ENCODE peak calls at places on chromosomes 16 and 17, in five cellular contexts. L is heart left ventricle, I is Peyer's patch, T is astrocyte, O is tibial artery. A is an unnamed sample.

GRCh38 chr17:67025216-67025792 is 19.1 kb upstream of the CACNG1 start:
- DNase-seq in L (no peak), I (peak), T (no peak), O (no peak), A (no peak)

GRCh38 chr16:4344659-4345438 is 6.3 kb downstream of the PAM16 start:
- DNase-seq in L (no peak), I (no peak), T (no peak), O (no peak), A (no peak)

GRCh38 chr17:56593741-56594527 is 435 bp downstream of the NOG start:
- DNase-seq in L (peak), I (peak), T (peak), O (peak), A (peak)

GRCh38 chr17:59754547-59754946 is 47.1 kb downstream of the VMP1 start:
- DNase-seq in L (no peak), I (no peak), T (peak), O (no peak), A (peak)

GRCh38 chr16:25065899-25066298 is 45.6 kb upstream of the LCMT1 start:
- DNase-seq in L (no peak), I (peak), T (no peak), O (no peak), A (no peak)

GRCh38 chr17:64171041-64171440 is 41.1 kb upstream of the ERN1 start:
- DNase-seq in L (no peak), I (no peak), T (peak), O (no peak), A (no peak)

GRCh38 chr16:679808-680624 is at the start of gene STUB1:
- DNase-seq in L (peak), I (peak), T (peak), O (peak), A (peak)

GRCh38 chr16:52603015-52603414 is 56.1 kb upstream of the TOX3 start:
- DNase-seq in L (no peak), I (peak), T (no peak), O (no peak), A (no peak)

GRCh38 chr16:10938321-10938720 is 3.9 kb downstream of the DEXI start:
- DNase-seq in L (peak), I (peak), T (no peak), O (no peak), A (no peak)

GRCh38 chr17:76000755-76001521 is at the start of gene CDK3:
- DNase-seq in L (no peak), I (no peak), T (no peak), O (no peak), A (no peak)
- TF ChIP-seq CTCF in L (no peak), I (no peak), T (no peak), O (no peak), A (no peak)

GRCh38 chr17:76594676-76595075 is 9.0 kb upstream of the ST6GALNAC2 start:
- DNase-seq in L (no peak), I (no peak), T (no peak), O (no peak), A (no peak)

GRCh38 chr17:76597156-76598003 is 11.7 kb upstream of the ST6GALNAC2 start:
- DNase-seq in L (no peak), I (no peak), T (no peak), O (no peak), A (no peak)

GRCh38 chr17:76598004-76598439 is 12.4 kb upstream of the ST6GALNAC2 start:
- DNase-seq in L (no peak), I (no peak), T (no peak), O (no peak), A (no peak)

GRCh38 chr17:76593338-76593737 is 7.7 kb upstream of the ST6GALNAC2 start:
- DNase-seq in L (no peak), I (no peak), T (no peak), O (no peak), A (no peak)

GRCh38 chr17:76593964-76594363 is 8.3 kb upstream of the ST6GALNAC2 start:
- DNase-seq in L (no peak), I (no peak), T (no peak), O (no peak), A (no peak)
- TF ChIP-seq CTCF in L (no peak), I (no peak), T (no peak), O (no peak), A (no peak)

GRCh38 chr16:84086357-84086756 is 30.4 kb downstream of the MBTPS1 start:
- DNase-seq in L (peak), I (no peak), T (no peak), O (no peak), A (no peak)

GRCh38 chr16:84087461-84088151 is 29.1 kb downstream of the MBTPS1 start:
- DNase-seq in L (no peak), I (no peak), T (peak), O (no peak), A (no peak)

GRCh38 chr16:84086996-84087395 is 29.7 kb downstream of the MBTPS1 start:
- DNase-seq in L (no peak), I (no peak), T (no peak), O (no peak), A (no peak)

GRCh38 chr16:84090212-84090611 is 26.5 kb downstream of the MBTPS1 start:
- DNase-seq in L (no peak), I (no peak), T (no peak), O (no peak), A (no peak)

GRCh38 chr16:84088695-84089395 is 27.9 kb downstream of the MBTPS1 start:
- DNase-seq in L (peak), I (peak), T (no peak), O (no peak), A (no peak)
- TF ChIP-seq CTCF in L (no peak), I (peak), T (no peak), O (no peak), A (no peak)

GRCh38 chr17:53571342-53571741 is 251.4 kb upstream of the KIF2B start:
- DNase-seq in L (no peak), I (no peak), T (peak), O (no peak), A (no peak)

GRCh38 chr17:53574038-53574437 is 248.7 kb upstream of the KIF2B start:
- DNase-seq in L (no peak), I (no peak), T (no peak), O (no peak), A (no peak)

GRCh38 chr17:53570731-53571130 is 252.0 kb upstream of the KIF2B start:
- DNase-seq in L (no peak), I (no peak), T (no peak), O (no peak), A (no peak)
- TF ChIP-seq CTCF in L (no peak), I (no peak), T (no peak), O (no peak), A (peak)

DNA sequence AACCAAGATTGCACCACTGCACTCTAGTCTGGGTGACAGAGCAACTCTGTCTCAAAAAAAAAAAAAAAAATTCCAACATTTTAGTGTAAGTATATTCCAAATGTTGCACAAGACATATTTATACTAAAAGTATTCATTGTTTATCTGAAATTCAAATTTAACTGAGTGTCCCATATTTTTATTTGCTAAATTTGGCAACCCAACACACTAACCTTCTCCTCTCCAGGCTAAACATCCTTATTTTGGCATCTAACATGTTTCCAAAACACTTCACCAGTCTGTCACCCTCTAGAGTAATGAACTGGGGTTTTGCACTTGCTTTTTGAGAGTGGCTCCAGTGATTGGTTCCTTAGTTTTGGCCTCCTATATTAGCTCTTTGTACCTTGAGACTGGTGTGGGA is 243.3 kb upstream of the SALL1 start:
- DNase-seq in L (no peak), I (no peak), T (no peak), O (no peak), A (no peak)
- TF ChIP-seq CTCF in L (no peak), I (no peak), T (no peak), O (no peak), A (no peak)

GRCh38 chr17:29008591-29008990 is 2.8 kb upstream of the SEZ6 start:
- DNase-seq in L (no peak), I (no peak), T (no peak), O (no peak), A (no peak)

GRCh38 chr17:29004081-29004692 is 1.6 kb downstream of the SEZ6 start:
- DNase-seq in L (no peak), I (no peak), T (peak), O (no peak), A (peak)

GRCh38 chr17:29005562-29005887 is 308 bp downstream of the SEZ6 start:
- DNase-seq in L (no peak), I (no peak), T (no peak), O (no peak), A (no peak)

GRCh38 chr17:29007456-29008455 is 1.9 kb upstream of the SEZ6 start:
- DNase-seq in L (no peak), I (no peak), T (peak), O (no peak), A (no peak)

DNA sequence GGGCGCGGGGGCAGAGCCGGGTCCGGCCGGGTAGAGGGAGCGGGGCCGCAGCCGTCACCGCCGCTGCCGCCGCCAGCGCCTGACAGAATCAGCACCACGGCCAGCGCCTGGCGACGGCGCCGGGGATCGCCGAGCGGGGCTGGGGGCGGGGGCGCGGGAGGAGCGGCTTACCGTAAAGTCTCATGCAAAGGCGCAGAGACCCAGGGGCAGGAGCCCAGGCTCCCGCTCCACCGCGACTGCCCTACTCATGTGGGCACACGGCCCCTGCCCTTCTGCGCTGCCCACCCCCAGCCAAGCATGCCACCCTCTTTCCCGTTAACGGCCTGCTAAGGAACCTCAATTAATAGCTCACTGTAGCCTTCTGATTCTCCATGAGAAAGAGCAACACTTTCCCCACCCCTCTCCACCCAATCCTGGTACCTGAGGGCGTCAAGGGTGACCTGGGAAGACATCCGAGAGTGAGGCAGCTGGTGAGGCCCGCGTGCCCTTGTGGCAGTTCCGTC is at the start of gene SEZ6:
- DNase-seq in L (peak), I (peak), T (peak), O (peak), A (peak)
- TF ChIP-seq CTCF in L (no peak), I (no peak), T (no peak), O (no peak), A (no peak)

DNA sequence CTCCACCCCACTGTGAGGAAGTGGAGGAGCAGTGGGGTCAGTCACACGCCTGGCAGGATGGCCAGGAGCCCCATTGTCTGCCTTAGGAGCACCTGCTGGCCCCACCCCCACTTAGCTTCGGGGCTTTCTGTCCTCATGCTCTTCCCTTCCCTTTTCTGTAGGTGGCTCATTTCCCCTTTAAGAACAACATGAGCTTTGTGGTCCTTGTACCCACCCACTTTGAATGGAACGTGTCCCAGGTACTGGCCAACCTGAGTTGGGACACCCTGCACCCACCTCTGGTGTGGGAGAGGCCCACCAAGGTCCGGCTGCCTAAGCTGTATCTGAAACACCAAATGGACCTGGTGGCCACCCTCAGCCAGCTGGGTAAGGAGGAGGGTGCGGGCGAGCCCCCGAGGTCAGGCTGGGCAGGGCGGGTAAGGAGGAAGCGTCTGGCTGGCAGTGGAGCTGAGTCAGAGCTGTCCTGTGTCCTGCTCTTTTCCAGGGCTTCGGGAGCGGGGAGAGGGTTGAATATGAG is 9.4 kb upstream of the SERPINF1 start:
- DNase-seq in L (no peak), I (peak), T (no peak), O (peak), A (no peak)
- TF ChIP-seq CTCF in L (no peak), I (no peak), T (no peak), O (no peak), A (no peak)

A was measured in brain microvascular endothelial cell.